ENCODE peak calls at places on chromosome 15, in ten cellular contexts. N is amniotic stem cell; E is AG08395; P is stimulated activated naive CD8-positive, alpha-beta T cell treated with anti-CD3 and anti-CD28 coated beads, Interleukin-15, amount 100 ng/mL, for 72 hours; R is stimulated activated effector memory CD8-positive, alpha-beta T cell treated with anti-CD3 and anti-CD28 coated beads, Interleukin-12 subunit alpha, Interleukin-12 subunit beta, amount 100 ng/mL, for 72 hours; A is NCI-H446 treated with DMSO at 0.1 percent for 48 hours; X is Calu3; Y is NCI-H1092 treated with DMSO at 0.1 percent for 48 hours; F is C1 segment of cervical spinal cord; G is ELR. U is an unnamed sample.

GRCh38 chr15:83978588-83978987 is 257.0 kb upstream of the GOLGA6L4 start:
- DNase-seq in N (no peak), E (no peak), P (no peak), R (no peak), A (no peak), X (no peak), Y (no peak), F (no peak), G (no peak), U (no peak)

GRCh38 chr15:67816668-67817067 is 8.6 kb upstream of the SKOR1 start:
- DNase-seq in N (no peak), E (no peak), P (no peak), R (no peak), A (no peak), X (no peak), Y (no peak), F (no peak), G (no peak), U (no peak)

GRCh38 chr15:38843736-38844590 is 279.3 kb upstream of the RASGRP1 start:
- DNase-seq in N (peak), E (peak), P (no peak), R (no peak), A (no peak), X (no peak), Y (no peak), F (no peak), G (peak), U (peak)

GRCh38 chr15:64009241-64009640 is 37.0 kb downstream of the DAPK2 start:
- DNase-seq in N (no peak), E (no peak), P (no peak), R (peak), A (no peak), X (no peak), Y (no peak), F (no peak), G (no peak), U (no peak)

GRCh38 chr15:76162784-76163428 is 103.1 kb downstream of the TMEM266 start:
- DNase-seq in N (no peak), E (no peak), P (no peak), R (no peak), A (peak), X (no peak), Y (no peak), F (no peak), G (no peak), U (no peak)

GRCh38 chr15:100209204-100209603 is 132.6 kb downstream of the ADAMTS17 start:
- DNase-seq in N (no peak), E (no peak), P (no peak), R (no peak), A (no peak), X (no peak), Y (no peak), F (no peak), G (no peak), U (no peak)

GRCh38 chr15:87959080-87959479 is 297.5 kb downstream of the NTRK3 start:
- DNase-seq in N (no peak), E (no peak), P (no peak), R (no peak), A (no peak), X (no peak), Y (no peak), F (no peak), G (no peak), U (no peak)

GRCh38 chr15:56752986-56753385 is 19.7 kb upstream of the ZNF280D start:
- DNase-seq in N (no peak), E (no peak), P (no peak), R (no peak), A (no peak), X (no peak), Y (no peak), F (no peak), G (no peak), U (no peak)

GRCh38 chr15:68792901-68793766 is 27.6 kb downstream of the ANP32A start:
- DNase-seq in N (no peak), E (no peak), P (no peak), R (no peak), A (no peak), X (peak), Y (no peak), F (no peak), G (no peak), U (no peak)

GRCh38 chr15:101122266-101122665 is 129.6 kb downstream of the CHSY1 start:
- DNase-seq in N (no peak), E (no peak), P (no peak), R (no peak), A (no peak), X (no peak), Y (no peak), F (no peak), G (no peak), U (no peak)

GRCh38 chr15:74614744-74615312 is 808 bp upstream of the CLK3 start:
- DNase-seq in N (peak), E (peak), P (peak), R (peak), A (peak), X (peak), Y (peak), F (peak), G (peak), U (peak)

GRCh38 chr15:34584321-34584668 is 844 bp upstream of the GOLGA8B start:
- DNase-seq in N (no peak), E (no peak), P (no peak), R (no peak), A (no peak), X (no peak), Y (no peak), F (no peak), G (no peak), U (no peak)

GRCh38 chr15:78007965-78008886 is 69.3 kb downstream of the TBC1D2B start:
- DNase-seq in N (peak), E (peak), P (no peak), R (no peak), A (no peak), X (peak), Y (no peak), F (peak), G (peak), U (peak)

GRCh38 chr15:91887321-91887720 is 33.8 kb downstream of the SLCO3A1 start:
- DNase-seq in N (no peak), E (no peak), P (no peak), R (no peak), A (no peak), X (no peak), Y (no peak), F (peak), G (no peak), U (no peak)

GRCh38 chr15:27017168-27017809 is 46.3 kb downstream of the GABRG3 start:
- DNase-seq in N (no peak), E (peak), P (peak), R (peak), A (peak), X (peak), Y (peak), F (no peak), G (peak), U (peak)

GRCh38 chr15:100879046-100879445 is 585 bp upstream of the ALDH1A3 start:
- DNase-seq in N (no peak), E (no peak), P (no peak), R (no peak), A (no peak), X (no peak), Y (no peak), F (no peak), G (peak), U (no peak)

GRCh38 chr15:87477759-87478687 is 778.5 kb downstream of the NTRK3 start:
- DNase-seq in N (no peak), E (peak), P (no peak), R (no peak), A (peak), X (peak), Y (peak), F (no peak), G (peak), U (peak)

GRCh38 chr15:76951161-76951714 is 19.7 kb downstream of the RCN2 start:
- DNase-seq in N (no peak), E (no peak), P (no peak), R (no peak), A (no peak), X (no peak), Y (no peak), F (no peak), G (no peak), U (no peak)

GRCh38 chr15:62369454-62369853 is 204.4 kb upstream of the C2CD4B start:
- DNase-seq in N (no peak), E (no peak), P (no peak), R (no peak), A (no peak), X (no peak), Y (no peak), F (no peak), G (no peak), U (no peak)

GRCh38 chr15:56099311-56099710 is 105.9 kb upstream of the NEDD4 start:
- DNase-seq in N (no peak), E (no peak), P (no peak), R (no peak), A (no peak), X (no peak), Y (no peak), F (no peak), G (no peak), U (no peak)

GRCh38 chr15:101474233-101474632 is 15.3 kb downstream of the PCSK6 start:
- DNase-seq in N (no peak), E (no peak), P (no peak), R (no peak), A (no peak), X (no peak), Y (no peak), F (no peak), G (no peak), U (no peak)

GRCh38 chr15:52481915-52482314 is 46.8 kb downstream of the MYO5A start:
- DNase-seq in N (peak), E (peak), P (peak), R (no peak), A (no peak), X (no peak), Y (no peak), F (no peak), G (peak), U (peak)

GRCh38 chr15:43414196-43414595 is 43.3 kb downstream of the TUBGCP4 start:
- DNase-seq in N (no peak), E (no peak), P (no peak), R (no peak), A (no peak), X (no peak), Y (no peak), F (no peak), G (no peak), U (no peak)

GRCh38 chr15:52493968-52494367 is 34.7 kb downstream of the MYO5A start:
- DNase-seq in N (no peak), E (no peak), P (no peak), R (no peak), A (no peak), X (no peak), Y (no peak), F (no peak), G (peak), U (no peak)

GRCh38 chr15:48681274-48681840 is 35.8 kb upstream of the FBN1 start:
- DNase-seq in N (peak), E (peak), P (no peak), R (no peak), A (no peak), X (no peak), Y (no peak), F (no peak), G (peak), U (peak)

GRCh38 chr15:73368301-73369072 is at the start of gene HCN4:
- DNase-seq in N (no peak), E (no peak), P (no peak), R (no peak), A (no peak), X (peak), Y (peak), F (no peak), G (no peak), U (no peak)

GRCh38 chr15:56923174-56923579 is 4.7 kb downstream of the TCF12 start:
- DNase-seq in N (no peak), E (no peak), P (no peak), R (no peak), A (no peak), X (no peak), Y (no peak), F (no peak), G (no peak), U (no peak)

GRCh38 chr15:55633731-55634130 is 45.6 kb upstream of the PYGO1 start:
- DNase-seq in N (no peak), E (no peak), P (no peak), R (no peak), A (no peak), X (no peak), Y (no peak), F (no peak), G (no peak), U (no peak)

GRCh38 chr15:89196994-89197393 is 24.4 kb downstream of the RLBP1 start:
- DNase-seq in N (no peak), E (no peak), P (peak), R (no peak), A (no peak), X (peak), Y (peak), F (no peak), G (no peak), U (no peak)

GRCh38 chr15:74497584-74497983 is 36.6 kb upstream of the UBL7 start:
- DNase-seq in N (no peak), E (no peak), P (no peak), R (no peak), A (peak), X (no peak), Y (peak), F (no peak), G (peak), U (no peak)